ENCODE peak calls at places on chromosomes 4 and X, in ten cellular contexts. J, Z, S, A, V, U, Q, O, F and M are unnamed samples.

GRCh38 chr4:29081230-29081955 is 1638.8 kb upstream of the PCDH7 start:
- DNase-seq in U (no peak), S (no peak), V (no peak), Q (no peak), F (no peak), J (no peak), A (peak), Z (no peak), O (peak), M (no peak)

GRCh38 chrX:40663880-40664630 is 16.7 kb upstream of the CXorf38 start:
- DNase-seq in O (peak), Q (no peak), F (no peak), J (no peak), A (peak), V (peak), S (no peak), U (no peak), Z (no peak), M (no peak)

GRCh38 chr4:54054501-54054900 is 9.9 kb downstream of the CHIC2 start:
- DNase-seq in Z (no peak), A (no peak), O (no peak), S (no peak), F (no peak), U (no peak), V (no peak), Q (no peak), J (no peak), M (no peak)

GRCh38 chr4:90498175-90498574 is 371.0 kb downstream of the CCSER1 start:
- DNase-seq in Z (no peak), Q (no peak), S (no peak), O (no peak), J (no peak), F (no peak), A (no peak), V (no peak), U (no peak), M (no peak)

GRCh38 chrX:17738737-17739535 is 1.6 kb downstream of the SCML1 start:
- DNase-seq in O (peak), V (no peak), F (no peak), J (no peak), Z (no peak), S (no peak), A (no peak), Q (peak), U (no peak), M (no peak)

GRCh38 chrX:102339312-102340298 is 92.6 kb downstream of the NXF2 start:
- DNase-seq in A (no peak), S (no peak), F (no peak), V (peak), Z (peak), J (no peak), O (no peak), U (no peak), Q (no peak), M (no peak)

GRCh38 chrX:87808576-87809243 is 291.1 kb downstream of the KLHL4 start:
- DNase-seq in J (no peak), Z (no peak), Q (no peak), F (no peak), A (no peak), S (no peak), V (no peak), O (no peak), U (no peak), M (no peak)

GRCh38 chr4:80751200-80751599 is 279.3 kb upstream of the BMP3 start:
- DNase-seq in S (no peak), O (no peak), A (no peak), U (no peak), V (peak), Q (no peak), F (no peak), Z (no peak), J (no peak), M (no peak)

GRCh38 chr4:78691971-78692814 is 84.0 kb upstream of the BMP2K start:
- DNase-seq in J (no peak), O (no peak), F (no peak), V (no peak), S (no peak), Z (no peak), A (no peak), Q (no peak), U (peak), M (no peak)

GRCh38 chrX:53930513-53931380 is 113.5 kb downstream of the PHF8 start:
- DNase-seq in F (no peak), U (no peak), Q (no peak), S (no peak), O (no peak), A (no peak), Z (no peak), J (no peak), V (no peak), M (no peak)

GRCh38 chrX:65894138-65894537 is 145.7 kb downstream of the VSIG4 start:
- DNase-seq in O (no peak), S (no peak), V (no peak), Z (no peak), Q (peak), J (no peak), F (no peak), A (no peak), U (no peak), M (no peak)

GRCh38 chr4:78779280-78779679 is 3.1 kb downstream of the BMP2K start:
- DNase-seq in Q (no peak), Z (no peak), A (peak), F (no peak), U (no peak), S (no peak), O (no peak), J (no peak), V (no peak), M (no peak)

GRCh38 chr4:112213850-112214249 is 17.7 kb upstream of the AP1AR start:
- DNase-seq in Z (no peak), V (no peak), O (peak), Q (no peak), S (no peak), A (no peak), J (no peak), F (peak), U (no peak), M (no peak)

GRCh38 chrX:105543271-105543670 is 279.1 kb upstream of the NRK start:
- DNase-seq in J (no peak), U (no peak), A (no peak), F (no peak), Q (no peak), O (no peak), Z (no peak), V (no peak), S (no peak), M (no peak)

GRCh38 chrX:84907324-84907946 is 96.2 kb upstream of the APOOL start:
- DNase-seq in U (no peak), F (no peak), S (no peak), A (peak), Z (no peak), J (no peak), V (no peak), O (peak), Q (no peak), M (no peak)

GRCh38 chr4:42643685-42644084 is 13.2 kb downstream of the ATP8A1 start:
- DNase-seq in V (no peak), O (no peak), U (no peak), F (no peak), Q (peak), Z (no peak), A (no peak), S (no peak), J (no peak), M (no peak)

GRCh38 chr4:84971319-84971932 is 4.9 kb upstream of the WDFY3 start:
- DNase-seq in J (no peak), O (peak), Q (no peak), V (no peak), S (no peak), F (no peak), Z (no peak), U (no peak), A (peak), M (no peak)

GRCh38 chr4:85829276-85830051 is 354.5 kb downstream of the ARHGAP24 start:
- DNase-seq in S (no peak), F (no peak), Q (no peak), O (no peak), Z (no peak), V (no peak), J (no peak), U (no peak), A (peak), M (no peak)

GRCh38 chrX:131572372-131573014 is 28.6 kb downstream of the OR13H1 start:
- DNase-seq in U (no peak), J (no peak), V (no peak), F (no peak), Z (no peak), O (no peak), A (peak), Q (no peak), S (no peak), M (no peak)

GRCh38 chr4:169160825-169161224 is 109.9 kb downstream of the SH3RF1 start:
- DNase-seq in J (no peak), V (no peak), Z (no peak), F (no peak), U (no peak), O (no peak), Q (no peak), A (no peak), S (no peak), M (no peak)

GRCh38 chrX:129780441-129781105 is 824 bp downstream of the SASH3 start:
- DNase-seq in Z (no peak), V (no peak), Q (no peak), O (no peak), J (no peak), U (no peak), A (no peak), F (no peak), S (no peak), M (no peak)

GRCh38 chr4:602559-602942 is 22.8 kb upstream of the PDE6B start:
- DNase-seq in Q (peak), J (no peak), F (no peak), S (peak), A (peak), O (no peak), U (peak), V (peak), Z (no peak), M (peak)

GRCh38 chrX:40853004-40853815 is 117.9 kb upstream of the MED14 start:
- DNase-seq in A (no peak), O (no peak), Z (no peak), V (no peak), F (no peak), Q (no peak), U (no peak), S (no peak), J (no peak), M (no peak)

GRCh38 chr4:3802571-3803474 is 36.6 kb downstream of the ADRA2C start:
- DNase-seq in Q (no peak), Z (no peak), V (no peak), F (no peak), J (no peak), A (no peak), S (no peak), O (no peak), U (no peak), M (no peak)

GRCh38 chr4:6011271-6011671 is 7.0 kb downstream of the C4orf50 start:
- DNase-seq in Z (no peak), A (no peak), U (no peak), V (no peak), S (no peak), F (no peak), J (no peak), O (no peak), Q (no peak), M (no peak)

GRCh38 chrX:70613295-70613694 is 168.7 kb downstream of the DLG3 start:
- DNase-seq in U (no peak), V (no peak), Z (no peak), Q (no peak), A (no peak), F (no peak), J (no peak), S (no peak), O (no peak), M (no peak)

GRCh38 chr4:11367371-11367770 is 61.3 kb downstream of the HS3ST1 start:
- DNase-seq in U (peak), O (peak), A (peak), S (peak), J (peak), V (no peak), F (no peak), Q (no peak), Z (no peak), M (peak)

GRCh38 chr4:148112231-148112982 is 329.8 kb downstream of the NR3C2 start:
- DNase-seq in S (no peak), J (no peak), U (no peak), Z (no peak), V (no peak), O (peak), F (peak), Q (no peak), A (no peak), M (no peak)

GRCh38 chr4:10008208-10009005 is 12.9 kb downstream of the SLC2A9 start:
- DNase-seq in O (peak), A (peak), J (no peak), Z (no peak), Q (peak), U (no peak), F (no peak), S (no peak), V (no peak), M (no peak)

GRCh38 chrX:20620301-20620700 is 353.6 kb upstream of the RPS6KA3 start:
- DNase-seq in Z (no peak), V (no peak), F (no peak), O (no peak), S (no peak), U (no peak), A (peak), J (no peak), Q (no peak), M (no peak)

GRCh38 chr4:67658302-67658701 is 42.7 kb downstream of the UBA6 start:
- DNase-seq in J (no peak), S (no peak), Z (no peak), V (no peak), A (no peak), F (no peak), Q (no peak), U (no peak), O (no peak), M (no peak)

GRCh38 chr4:13678186-13678924 is 50.8 kb upstream of the BOD1L1 start:
- DNase-seq in Q (no peak), F (no peak), A (no peak), U (no peak), Z (no peak), V (no peak), J (no peak), S (no peak), O (peak), M (no peak)

GRCh38 chr4:128358231-128358902 is 70.8 kb upstream of the PGRMC2 start:
- DNase-seq in V (no peak), Z (no peak), J (no peak), A (no peak), F (peak), Q (no peak), O (no peak), U (peak), S (no peak), M (no peak)

GRCh38 chr4:68152411-68152810 is 22.7 kb upstream of the TMPRSS11F start:
- DNase-seq in V (no peak), Z (no peak), F (no peak), U (no peak), S (no peak), J (no peak), O (no peak), A (peak), Q (no peak), M (no peak)

GRCh38 chr4:55080174-55080865 is 45.1 kb downstream of the KDR start:
- DNase-seq in U (peak), A (no peak), S (no peak), J (no peak), V (no peak), Q (no peak), F (peak), Z (no peak), O (no peak), M (no peak)

GRCh38 chr4:185534534-185534849 is 815 bp downstream of the PDLIM3 start:
- DNase-seq in S (no peak), O (peak), A (no peak), F (no peak), V (no peak), J (no peak), U (no peak), Z (no peak), Q (no peak), M (no peak)

GRCh38 chr4:117010695-117011094 is 74.7 kb downstream of the TRAM1L1 start:
- DNase-seq in J (no peak), Z (no peak), Q (no peak), V (no peak), A (no peak), F (no peak), S (no peak), U (no peak), O (peak), M (no peak)

DNA sequence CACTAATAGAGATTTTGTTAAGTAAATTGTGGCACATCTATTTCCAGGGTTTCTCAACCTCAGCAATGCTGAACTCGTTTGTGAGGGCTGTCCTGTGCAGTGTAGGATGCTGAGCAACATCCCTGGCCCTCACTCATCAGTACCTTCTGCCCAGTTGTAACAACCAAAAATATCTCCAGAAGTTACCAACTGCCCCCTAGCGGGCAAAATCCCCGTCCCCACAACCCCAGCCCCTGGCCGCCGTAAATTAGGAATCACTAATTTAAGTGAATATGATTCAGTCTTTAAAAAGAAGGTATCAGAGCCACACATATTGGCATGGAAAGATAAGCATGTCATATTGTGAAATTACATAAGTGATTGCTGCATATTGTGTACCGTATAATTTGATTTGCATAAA is 123.4 kb downstream of the ASB9 start:
- DNase-seq in V (peak), Z (no peak), S (peak), A (peak), Q (peak), F (no peak), O (peak), J (no peak), U (no peak), M (no peak)
- TF ChIP-seq CTCF in V (peak), Z (no peak), S (no peak), A (peak), Q (peak), F (peak), O (peak), J (no peak), U (no peak), M (no peak)

GRCh38 chrX:47648376-47648775 is 2.0 kb downstream of the ELK1 start:
- DNase-seq in Q (no peak), V (no peak), J (no peak), Z (peak), A (no peak), S (no peak), U (no peak), F (no peak), O (no peak), M (no peak)

GRCh38 chrX:47643926-47644325 is 6.4 kb downstream of the ELK1 start:
- DNase-seq in S (no peak), V (no peak), A (peak), Q (no peak), U (no peak), F (no peak), J (no peak), O (peak), Z (no peak), M (no peak)

GRCh38 chrX:47646636-47647035 is 3.7 kb downstream of the ELK1 start:
- DNase-seq in A (no peak), Z (peak), Q (no peak), U (no peak), V (no peak), F (no peak), S (no peak), J (no peak), O (no peak), M (no peak)

GRCh38 chrX:47645530-47645929 is 4.8 kb downstream of the ELK1 start:
- DNase-seq in U (no peak), Z (peak), F (no peak), O (no peak), J (no peak), Q (no peak), S (no peak), V (no peak), A (no peak), M (no peak)

DNA sequence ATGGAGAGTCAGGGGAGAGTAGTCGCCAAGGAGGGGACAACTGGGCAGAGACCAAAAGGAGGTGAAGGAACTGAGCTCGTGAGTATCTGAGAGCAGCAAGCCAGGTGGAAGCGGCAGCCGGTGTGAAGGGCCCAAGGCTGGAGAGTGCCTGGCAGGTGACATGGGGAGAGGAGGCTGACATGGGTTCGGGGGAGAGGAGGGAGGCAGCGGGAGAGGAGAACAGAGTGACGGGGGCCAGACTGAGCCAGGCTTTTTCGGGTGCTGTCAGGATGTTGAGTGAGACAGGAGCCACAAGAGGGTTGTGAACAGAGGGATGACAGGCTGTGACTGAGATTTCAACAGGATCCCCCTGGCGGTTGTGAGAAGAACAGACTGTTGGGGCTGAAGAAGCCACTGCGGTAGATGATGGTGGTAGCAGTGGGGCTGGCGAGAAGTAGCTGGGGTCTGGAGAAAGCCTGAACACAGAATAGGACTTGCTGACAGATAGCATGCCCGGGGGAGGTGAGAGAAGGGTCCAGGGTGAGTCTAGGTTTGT is 5.7 kb downstream of the ELK1 start:
- DNase-seq in U (no peak), V (peak), Z (no peak), S (no peak), J (no peak), F (no peak), Q (no peak), A (peak), O (no peak), M (no peak)
- TF ChIP-seq CTCF in U (no peak), V (peak), Z (no peak), S (no peak), J (peak), F (peak), Q (peak), A (peak), O (peak), M (no peak)

DNA sequence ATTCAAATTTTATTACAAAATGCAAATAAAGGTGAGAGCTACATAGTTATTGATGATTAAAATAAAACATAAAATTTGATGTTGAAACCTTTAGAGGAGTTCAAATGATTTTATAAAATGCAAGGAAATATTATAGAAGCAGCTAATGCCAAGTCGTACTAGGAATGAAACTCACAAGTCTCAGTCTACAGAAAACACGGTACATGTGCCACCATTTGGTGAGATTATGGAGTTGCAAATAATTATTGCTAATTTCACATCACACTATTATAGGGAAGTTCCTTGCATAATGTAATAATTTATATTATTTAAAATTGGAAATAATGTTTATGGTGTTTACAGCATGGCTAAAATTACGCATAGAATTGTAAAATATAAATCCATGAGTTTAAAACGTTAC is 1601.7 kb upstream of the TENM3 start:
- DNase-seq in S (no peak), U (no peak), J (no peak), Q (no peak), Z (no peak), A (peak), V (no peak), F (no peak), O (no peak), M (no peak)
- TF ChIP-seq CTCF in S (no peak), U (no peak), J (no peak), Q (no peak), Z (no peak), A (no peak), V (no peak), F (no peak), O (no peak), M (no peak)

GRCh38 chrX:34381241-34381640 is 249.1 kb upstream of the FAM47A start:
- DNase-seq in Q (no peak), J (no peak), S (no peak), A (no peak), F (no peak), Z (no peak), V (no peak), O (no peak), U (no peak), M (no peak)

GRCh38 chrX:34379891-34380290 is 247.8 kb upstream of the FAM47A start:
- DNase-seq in O (no peak), Z (no peak), Q (no peak), V (no peak), J (no peak), S (no peak), A (no peak), U (no peak), F (no peak), M (no peak)

GRCh38 chrX:34377645-34378044 is 245.5 kb upstream of the FAM47A start:
- DNase-seq in S (no peak), A (no peak), F (no peak), J (no peak), U (no peak), V (no peak), Q (no peak), O (no peak), Z (no peak), M (no peak)

DNA sequence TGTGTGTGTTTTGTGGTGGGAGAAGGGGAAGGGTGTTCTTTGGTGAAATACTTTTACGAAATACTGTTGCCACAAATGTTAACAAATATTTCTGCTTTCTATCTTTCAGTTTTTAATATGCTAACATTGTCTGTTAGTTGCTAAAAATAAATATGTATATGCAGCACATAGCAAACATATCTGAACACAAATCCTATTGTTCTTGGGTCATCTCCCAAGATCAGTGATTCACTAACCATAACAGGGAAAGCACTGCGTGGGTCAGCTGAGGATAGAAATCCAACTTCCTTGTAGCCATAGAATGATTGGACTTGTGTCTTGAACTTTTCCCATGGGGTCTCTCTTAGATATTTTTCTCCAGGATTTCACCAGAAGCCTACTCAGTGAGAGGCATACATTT is 250.3 kb upstream of the FAM47A start:
- DNase-seq in Q (no peak), U (no peak), O (peak), V (no peak), F (no peak), S (no peak), Z (no peak), J (peak), A (peak), M (no peak)
- TF ChIP-seq CTCF in Q (no peak), U (no peak), O (no peak), V (no peak), F (no peak), S (no peak), Z (no peak), J (no peak), A (no peak), M (no peak)

GRCh38 chrX:50691820-50692219 is 122.2 kb downstream of the SHROOM4 start:
- DNase-seq in O (peak), Q (peak), S (no peak), A (peak), F (no peak), Z (no peak), J (peak), V (peak), U (no peak), M (no peak)
- TF ChIP-seq CTCF in O (peak), Q (peak), S (peak), A (peak), F (peak), Z (peak), J (peak), V (peak), U (no peak), M (peak)